ENCODE peak calls at places on chromosomes 2 and 18, in four cellular contexts. One of them, this sample, is unnamed.

GRCh38 chr18:24413148-24413547 is 13.3 kb upstream of the IMPACT start:
- DNase-seq in heart right ventricle: no peak
- DNase-seq in cardiac fibroblast: no peak
- DNase-seq in foreskin fibroblast: peak; percentile 20
- DNase-seq in this sample: peak; percentile 20

GRCh38 chr18:54780285-54780861 is 47.9 kb upstream of the RAB27B start:
- DNase-seq in heart right ventricle: no peak
- DNase-seq in cardiac fibroblast: no peak
- DNase-seq in foreskin fibroblast: no peak
- DNase-seq in this sample: no peak

GRCh38 chr2:99420751-99421299 is 69.0 kb downstream of the REV1 start:
- DNase-seq in heart right ventricle: no peak
- DNase-seq in cardiac fibroblast: no peak
- DNase-seq in foreskin fibroblast: peak; percentile 38
- DNase-seq in this sample: peak; percentile 33

GRCh38 chr2:152715854-152716428 is 1.3 kb downstream of the PRPF40A start:
- DNase-seq in heart right ventricle: no peak
- DNase-seq in cardiac fibroblast: peak; percentile 20
- DNase-seq in foreskin fibroblast: no peak
- DNase-seq in this sample: no peak

GRCh38 chr18:31931163-31931885 is 11.6 kb downstream of the TRAPPC8 start:
- DNase-seq in heart right ventricle: no peak
- DNase-seq in cardiac fibroblast: peak; percentile 15
- DNase-seq in foreskin fibroblast: peak; percentile 1
- DNase-seq in this sample: peak; percentile 28

GRCh38 chr18:68969027-68969426 is 171.1 kb downstream of the CCDC102B start:
- DNase-seq in heart right ventricle: no peak
- DNase-seq in cardiac fibroblast: no peak
- DNase-seq in foreskin fibroblast: no peak
- DNase-seq in this sample: no peak

GRCh38 chr2:68764781-68765385 is 30.3 kb downstream of the ARHGAP25 start:
- DNase-seq in heart right ventricle: no peak
- DNase-seq in cardiac fibroblast: peak; percentile 84
- DNase-seq in foreskin fibroblast: no peak
- DNase-seq in this sample: peak; percentile 92

GRCh38 chr2:236773206-236773605 is 203.6 kb downstream of the ACKR3 start:
- DNase-seq in heart right ventricle: no peak
- DNase-seq in cardiac fibroblast: no peak
- DNase-seq in foreskin fibroblast: no peak
- DNase-seq in this sample: no peak

GRCh38 chr2:64212801-64213321 is 68.6 kb upstream of the PELI1 start:
- DNase-seq in heart right ventricle: no peak
- DNase-seq in cardiac fibroblast: peak; percentile 61
- DNase-seq in foreskin fibroblast: no peak
- DNase-seq in this sample: peak; percentile 87

GRCh38 chr2:219112651-219113338 is 47.8 kb downstream of the NHEJ1 start:
- DNase-seq in heart right ventricle: no peak
- DNase-seq in cardiac fibroblast: no peak
- DNase-seq in foreskin fibroblast: no peak
- DNase-seq in this sample: no peak

GRCh38 chr2:27655155-27655951 is 8.1 kb downstream of the SUPT7L start:
- DNase-seq in heart right ventricle: no peak
- DNase-seq in cardiac fibroblast: peak; percentile 45
- DNase-seq in foreskin fibroblast: peak; percentile 36
- DNase-seq in this sample: no peak

DNA sequence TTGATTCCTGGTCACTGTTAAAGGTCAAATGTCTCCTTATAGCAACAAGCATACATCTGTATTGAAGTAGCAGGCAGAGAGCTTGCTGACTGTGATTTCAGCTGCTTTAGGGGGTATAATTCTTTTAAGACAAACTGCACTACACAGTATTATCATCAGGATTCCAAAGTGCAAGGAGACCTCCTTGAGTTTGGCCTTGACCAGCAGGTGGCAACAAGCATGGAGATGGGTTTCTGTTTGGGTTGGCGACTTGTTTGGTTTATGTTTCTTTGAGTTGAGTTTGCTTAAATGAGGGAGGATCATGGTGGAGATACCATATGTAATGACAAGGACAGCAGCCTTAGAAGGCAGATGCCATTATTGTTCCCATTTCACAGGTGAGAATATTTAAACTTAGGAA is 681.0 kb upstream of the ID2 start:
- DNase-seq in heart right ventricle: no peak
- DNase-seq in cardiac fibroblast: no peak
- DNase-seq in foreskin fibroblast: no peak
- DNase-seq in this sample: no peak
- TF ChIP-seq CTCF in heart right ventricle: peak; percentile 25
- TF ChIP-seq CTCF in cardiac fibroblast: peak; percentile 28
- TF ChIP-seq CTCF in foreskin fibroblast: no peak
- TF ChIP-seq CTCF in this sample: peak; percentile 24

DNA sequence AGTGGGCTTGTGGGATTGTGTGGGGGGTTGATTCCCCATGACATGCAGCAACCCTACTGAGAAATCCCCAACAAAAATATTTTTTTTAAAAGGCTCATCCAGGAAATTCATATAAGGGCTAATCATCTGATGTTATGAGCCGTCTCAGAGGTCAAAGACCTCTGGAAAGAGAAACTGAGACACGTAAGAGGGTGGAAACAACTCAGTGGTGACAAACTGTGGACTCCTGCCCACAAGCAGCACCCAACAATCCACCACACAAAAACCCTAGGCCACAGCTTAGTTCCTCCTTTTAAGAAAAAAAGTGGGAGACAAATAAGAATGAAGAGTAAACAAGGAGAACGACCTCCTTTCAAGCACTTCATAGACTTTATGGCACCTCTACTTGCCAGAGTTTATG is 1096.1 kb upstream of the NRXN1 start:
- DNase-seq in heart right ventricle: no peak
- DNase-seq in cardiac fibroblast: peak; percentile 2
- DNase-seq in foreskin fibroblast: no peak
- DNase-seq in this sample: no peak
- H3K4me3 ChIP-seq in heart right ventricle: no peak overlapping the region
- H3K4me3 ChIP-seq in cardiac fibroblast: no peak overlapping the region
- H3K4me3 ChIP-seq in foreskin fibroblast: no peak overlapping the region
- H3K4me3 ChIP-seq in this sample: no peak overlapping the region

GRCh38 chr2:75410702-75411101 is 150.0 kb downstream of the EVA1A start:
- DNase-seq in heart right ventricle: no peak
- DNase-seq in cardiac fibroblast: no peak
- DNase-seq in foreskin fibroblast: no peak
- DNase-seq in this sample: no peak

GRCh38 chr2:75415141-75415540 is 145.6 kb downstream of the EVA1A start:
- DNase-seq in heart right ventricle: no peak
- DNase-seq in cardiac fibroblast: no peak
- DNase-seq in foreskin fibroblast: no peak
- DNase-seq in this sample: no peak

DNA sequence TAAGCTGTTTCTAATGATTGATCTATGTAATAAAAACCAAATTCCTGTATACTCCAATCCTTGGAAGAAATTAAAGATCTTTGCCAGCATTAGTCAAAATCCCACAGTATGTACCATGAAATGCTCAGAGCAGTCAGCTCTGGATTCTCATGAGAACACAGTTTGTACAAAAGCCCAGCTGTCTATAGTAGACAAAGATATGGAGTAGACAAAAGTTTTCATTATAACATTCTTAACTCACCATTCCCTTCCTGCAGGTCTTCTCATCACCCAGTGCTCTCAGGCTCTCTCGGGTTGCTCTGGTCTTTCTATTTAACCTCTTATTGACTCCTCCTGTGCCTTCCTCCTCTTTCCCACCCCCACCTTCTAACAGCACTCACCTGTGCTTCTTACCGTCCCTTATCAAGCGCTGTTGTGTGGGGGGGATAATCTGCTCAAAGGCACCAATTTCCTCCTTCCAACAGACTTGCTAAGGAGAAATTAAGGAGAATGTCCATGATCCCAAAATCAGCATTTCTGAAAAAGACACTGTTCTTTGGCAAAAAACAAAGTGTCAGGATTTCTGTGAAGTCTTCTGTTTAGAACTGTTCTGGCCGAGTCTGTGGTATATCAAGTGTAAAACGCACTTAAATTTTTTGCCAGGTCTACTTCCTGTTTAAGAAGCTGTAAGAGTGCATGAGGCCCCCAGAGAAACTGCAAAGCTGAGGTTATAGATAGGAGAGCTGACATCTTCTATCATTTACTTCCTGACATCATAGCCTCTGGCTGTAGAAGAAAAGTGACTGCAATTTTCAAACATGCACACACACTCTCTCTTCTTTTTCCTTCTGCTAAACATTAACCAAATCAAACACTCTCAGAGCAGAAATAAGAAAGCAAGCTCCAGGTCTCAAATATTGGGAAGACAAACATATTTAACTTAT is 144.1 kb downstream of the EVA1A start:
- DNase-seq in heart right ventricle: no peak
- DNase-seq in cardiac fibroblast: no peak
- DNase-seq in foreskin fibroblast: no peak
- DNase-seq in this sample: no peak
- TF ChIP-seq CTCF in heart right ventricle: no peak
- TF ChIP-seq CTCF in cardiac fibroblast: no peak
- TF ChIP-seq CTCF in foreskin fibroblast: no peak
- TF ChIP-seq CTCF in this sample: no peak

DNA sequence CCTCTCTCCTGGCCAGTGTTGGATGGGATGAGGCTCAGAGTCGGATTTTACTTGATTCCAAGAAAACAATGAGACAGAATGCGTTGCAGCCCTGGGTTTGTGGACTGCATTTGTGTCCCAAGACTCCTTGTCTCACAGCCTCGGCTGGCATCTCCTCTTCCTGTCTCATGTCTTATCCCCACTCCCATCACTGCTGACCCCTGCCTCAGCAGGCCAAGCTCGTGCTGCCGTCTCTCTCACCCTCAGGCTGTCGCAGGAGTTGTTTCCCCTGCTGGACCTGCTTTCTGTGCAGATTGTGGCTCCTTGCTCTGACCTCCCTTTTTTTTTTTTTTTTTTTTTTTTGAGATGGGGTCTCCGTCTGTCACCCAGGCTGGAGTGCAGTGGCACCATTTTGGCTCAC is 70.2 kb upstream of the RALBP1 start:
- DNase-seq in heart right ventricle: no peak
- DNase-seq in cardiac fibroblast: no peak
- DNase-seq in foreskin fibroblast: no peak
- DNase-seq in this sample: no peak
- H3K4me3 ChIP-seq in heart right ventricle: no peak overlapping the region
- H3K4me3 ChIP-seq in cardiac fibroblast: no peak overlapping the region
- H3K4me3 ChIP-seq in foreskin fibroblast: no peak overlapping the region
- H3K4me3 ChIP-seq in this sample: no peak overlapping the region

This sample was measured in fibroblast of villous mesenchyme.